ENCODE peak calls at places on chromosome 16, in four cellular contexts. One of them, this sample, is unnamed.
A peak's percentile ranks its signal among the peaks of the same experiment; 100 is the strongest.

GRCh38 chr16:75377971-75378386 is 55.3 kb downstream of the CFDP1 start:
- DNase-seq in activated naive CD4-positive, alpha-beta T cell: no peak
- DNase-seq in stimulated activated CD4-positive, alpha-beta T cell treated with anti-CD3 and anti-CD28 coated beads, Interleukin-1b, Interleukin-23, amount 100 ng/mL, for 1 hour: no peak
- DNase-seq in M059J: peak; percentile 97
- DNase-seq in this sample: no peak

GRCh38 chr16:48284772-48285409 is 37.6 kb upstream of the ABCC11 start:
- DNase-seq in activated naive CD4-positive, alpha-beta T cell: no peak
- DNase-seq in M059J: no peak
- DNase-seq in stimulated activated CD4-positive, alpha-beta T cell treated with anti-CD3 and anti-CD28 coated beads, Interleukin-1b, Interleukin-23, amount 100 ng/mL, for 1 hour: no peak
- DNase-seq in this sample: no peak

GRCh38 chr16:63749256-63749655 is 1372.6 kb downstream of the CDH11 start:
- DNase-seq in stimulated activated CD4-positive, alpha-beta T cell treated with anti-CD3 and anti-CD28 coated beads, Interleukin-1b, Interleukin-23, amount 100 ng/mL, for 1 hour: no peak
- DNase-seq in activated naive CD4-positive, alpha-beta T cell: no peak
- DNase-seq in M059J: no peak
- DNase-seq in this sample: no peak

GRCh38 chr16:2869502-2870064 is 11.6 kb upstream of the PRSS22 start:
- DNase-seq in stimulated activated CD4-positive, alpha-beta T cell treated with anti-CD3 and anti-CD28 coated beads, Interleukin-1b, Interleukin-23, amount 100 ng/mL, for 1 hour: no peak
- DNase-seq in M059J: no peak
- DNase-seq in activated naive CD4-positive, alpha-beta T cell: no peak
- DNase-seq in this sample: no peak

GRCh38 chr16:85832578-85833539 is 33.4 kb downstream of the COX4I1 start:
- DNase-seq in activated naive CD4-positive, alpha-beta T cell: no peak
- DNase-seq in stimulated activated CD4-positive, alpha-beta T cell treated with anti-CD3 and anti-CD28 coated beads, Interleukin-1b, Interleukin-23, amount 100 ng/mL, for 1 hour: no peak
- DNase-seq in M059J: no peak
- DNase-seq in this sample: no peak

GRCh38 chr16:4358831-4359561 is 7.9 kb upstream of the PAM16 start:
- DNase-seq in M059J: peak; percentile 34
- DNase-seq in stimulated activated CD4-positive, alpha-beta T cell treated with anti-CD3 and anti-CD28 coated beads, Interleukin-1b, Interleukin-23, amount 100 ng/mL, for 1 hour: peak; percentile 50
- DNase-seq in activated naive CD4-positive, alpha-beta T cell: peak; percentile 58
- DNase-seq in this sample: no peak

GRCh38 chr16:22677024-22677830 is 136.7 kb upstream of the HS3ST2 start:
- DNase-seq in activated naive CD4-positive, alpha-beta T cell: no peak
- DNase-seq in stimulated activated CD4-positive, alpha-beta T cell treated with anti-CD3 and anti-CD28 coated beads, Interleukin-1b, Interleukin-23, amount 100 ng/mL, for 1 hour: no peak
- DNase-seq in M059J: no peak
- DNase-seq in this sample: no peak

GRCh38 chr16:56932588-56933265 is 785 bp downstream of the HERPUD1 start:
- DNase-seq in stimulated activated CD4-positive, alpha-beta T cell treated with anti-CD3 and anti-CD28 coated beads, Interleukin-1b, Interleukin-23, amount 100 ng/mL, for 1 hour: peak; percentile 2
- DNase-seq in M059J: peak; percentile 77
- DNase-seq in activated naive CD4-positive, alpha-beta T cell: no peak
- DNase-seq in this sample: no peak

GRCh38 chr16:30394603-30395154 is 541 bp upstream of the ZNF48 start:
- DNase-seq in M059J: peak; percentile 43
- DNase-seq in activated naive CD4-positive, alpha-beta T cell: no peak
- DNase-seq in stimulated activated CD4-positive, alpha-beta T cell treated with anti-CD3 and anti-CD28 coated beads, Interleukin-1b, Interleukin-23, amount 100 ng/mL, for 1 hour: no peak
- DNase-seq in this sample: no peak

GRCh38 chr16:4217246-4218131 is 24.4 kb downstream of the SRL start:
- DNase-seq in activated naive CD4-positive, alpha-beta T cell: no peak
- DNase-seq in stimulated activated CD4-positive, alpha-beta T cell treated with anti-CD3 and anti-CD28 coated beads, Interleukin-1b, Interleukin-23, amount 100 ng/mL, for 1 hour: no peak
- DNase-seq in M059J: no peak
- DNase-seq in this sample: no peak